ENCODE peak calls at places on chromosomes 4 and X, in four cellular contexts. S, B, G and D are unnamed samples.

GRCh38 chr4:85825937-85826678 is 351.2 kb downstream of the ARHGAP24 start:
- DNase-seq in S (no peak), B (no peak), G (no peak), D (peak)

GRCh38 chr4:52248836-52249235 is 197.7 kb downstream of the SPATA18 start:
- DNase-seq in S (no peak), B (no peak), G (no peak), D (no peak)

GRCh38 chr4:3041192-3042142 is 32.9 kb downstream of the HTT-AS start:
- DNase-seq in S (no peak), B (no peak), G (peak), D (no peak)

GRCh38 chr4:68858039-68858438 is 42.2 kb downstream of the UGT2B10 start:
- DNase-seq in S (no peak), B (no peak), G (no peak), D (no peak)

GRCh38 chr4:73690051-73690744 is 50.2 kb upstream of the CXCL8 start:
- DNase-seq in S (no peak), B (no peak), G (no peak), D (no peak)

GRCh38 chr4:24032371-24032989 is 142.6 kb upstream of the PPARGC1A start:
- DNase-seq in S (peak), B (peak), G (no peak), D (no peak)

GRCh38 chr4:80610845-80611244 is 275.3 kb downstream of the CFAP299 start:
- DNase-seq in S (peak), B (no peak), G (no peak), D (no peak)

GRCh38 chr4:87469390-87469789 is 47.0 kb downstream of the NUDT9 start:
- DNase-seq in S (no peak), B (no peak), G (no peak), D (no peak)

GRCh38 chrX:152307936-152308335 is 143.2 kb downstream of the GABRA3 start:
- DNase-seq in S (no peak), B (no peak), G (no peak), D (no peak)

GRCh38 chr4:151409470-151410313 is 716 bp downstream of the FHIP1A start:
- DNase-seq in S (no peak), B (no peak), G (no peak), D (no peak)